ENCODE peak calls at places on chromosomes 5 and 9, in nine cellular contexts. C is tibial nerve, T is IMR-90, N is stomach, L is pancreas, B is neural progenitor cell, M is spleen, Y is Panc1, Q is prostate gland. P is an unnamed sample.

GRCh38 chr5:1557114-1557873 is 33.5 kb upstream of the LPCAT1 start:
- DNase-seq in C (no peak), T (no peak), N (no peak), L (no peak), B (no peak), M (no peak), Y (no peak), Q (no peak), P (no peak)

GRCh38 chr5:141135030-141135717 is at the start of gene PCDHB5:
- DNase-seq in C (peak; percentile 33), T (no peak), N (no peak), L (no peak), B (peak; percentile 54), M (no peak), Y (no peak), Q (no peak), P (peak; percentile 1)

GRCh38 chr5:169299146-169299545 is 1.8 kb downstream of the SLIT3 start:
- DNase-seq in C (no peak), T (no peak), N (no peak), L (no peak), B (no peak), M (no peak), Y (no peak), Q (no peak), P (no peak)

GRCh38 chr5:174323878-174324281 is 278.4 kb downstream of the NSG2 start:
- DNase-seq in C (no peak), T (peak; percentile 58), N (no peak), L (no peak), B (peak; percentile 89), M (peak; percentile 61), Y (peak; percentile 17), Q (no peak), P (peak; percentile 59)

GRCh38 chr5:80141681-80142080 is 106.5 kb downstream of the THBS4 start:
- DNase-seq in C (no peak), T (no peak), N (no peak), L (no peak), B (no peak), M (no peak), Y (no peak), Q (no peak), P (peak; percentile 5)

GRCh38 chr5:87119588-87119987 is 148.1 kb upstream of the RASA1 start:
- DNase-seq in C (no peak), T (no peak), N (no peak), L (no peak), B (no peak), M (no peak), Y (no peak), Q (no peak), P (no peak)

GRCh38 chr5:40685952-40686351 is 6.2 kb downstream of the PTGER4 start:
- DNase-seq in C (no peak), T (no peak), N (no peak), L (no peak), B (no peak), M (no peak), Y (no peak), Q (no peak), P (no peak)

GRCh38 chr5:32565143-32565542 is 20.2 kb upstream of the SUB1 start:
- DNase-seq in C (no peak), T (no peak), N (no peak), L (no peak), B (no peak), M (no peak), Y (no peak), Q (no peak), P (no peak)

GRCh38 chr9:122291458-122291857 is 26.8 kb downstream of the MRRF start:
- DNase-seq in C (no peak), T (no peak), N (no peak), L (no peak), B (no peak), M (no peak), Y (no peak), Q (no peak), P (no peak)

GRCh38 chr9:87670572-87671264 is 55.2 kb upstream of the CTSL start:
- DNase-seq in C (no peak), T (no peak), N (no peak), L (no peak), B (no peak), M (no peak), Y (no peak), Q (no peak), P (no peak)

GRCh38 chr9:23541976-23542375 is 284.1 kb downstream of the ELAVL2 start:
- DNase-seq in C (no peak), T (no peak), N (no peak), L (no peak), B (no peak), M (no peak), Y (no peak), Q (no peak), P (no peak)

DNA sequence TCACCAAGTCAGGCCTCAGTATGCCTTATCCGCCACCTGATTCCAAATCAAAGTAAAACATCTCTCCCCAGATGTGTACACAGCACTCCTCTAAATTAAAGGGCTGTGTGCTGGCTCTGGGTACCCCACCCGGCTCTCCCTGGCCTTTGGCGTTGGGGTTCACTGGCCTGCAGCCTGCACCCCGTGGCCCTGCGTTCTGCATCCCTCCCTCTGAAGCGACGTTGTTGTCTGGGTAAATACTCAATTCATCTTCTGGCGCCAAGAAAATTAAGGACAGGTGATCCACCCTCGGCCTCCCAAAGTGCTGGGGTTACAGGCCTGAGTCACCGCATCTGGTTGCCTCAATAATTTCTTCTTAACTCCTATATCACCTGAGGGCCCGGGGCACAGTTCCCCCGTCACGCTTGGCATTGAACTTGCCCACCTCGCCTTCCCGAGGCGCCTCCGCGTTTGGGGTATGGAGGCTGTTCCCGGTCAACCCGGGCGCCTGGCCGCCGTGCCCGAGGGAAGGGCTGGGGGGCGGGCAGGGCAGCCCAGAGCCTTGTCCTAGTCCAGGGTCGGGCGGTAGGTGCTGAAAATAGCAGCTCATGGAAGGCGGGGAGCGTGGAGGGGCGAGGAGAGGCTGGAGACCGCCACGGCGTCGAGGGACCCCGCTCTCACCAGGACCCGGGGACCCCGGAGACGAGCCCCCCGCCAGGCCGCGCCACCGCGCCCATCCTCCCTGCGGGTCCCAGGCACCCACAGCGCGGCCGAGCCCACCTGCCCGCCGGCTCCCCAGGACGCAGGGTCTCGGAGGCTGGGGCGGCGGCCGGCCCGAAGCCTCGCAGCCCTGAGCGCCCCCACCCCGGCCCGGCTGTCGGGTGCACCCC is 531 bp downstream of the ABO start:
- DNase-seq in C (no peak), T (no peak), N (no peak), L (no peak), B (no peak), M (no peak), Y (no peak), Q (no peak), P (no peak)
- H3K4me3 ChIP-seq in C (peak overlapping the region; percentile 66), T (no peak overlapping the region), N (peak overlapping the region; percentile 64), L (peak overlapping the region; percentile 50), B (peak overlapping the region; percentile 60), M (peak overlapping the region; percentile 40), Y (peak overlapping the region; percentile 20), Q (peak overlapping the region; percentile 60), P (no peak overlapping the region)

GRCh38 chr5:76485511-76485910 is 82.4 kb downstream of the IQGAP2 start:
- DNase-seq in C (no peak), T (no peak), N (no peak), L (no peak), B (no peak), M (no peak), Y (no peak), Q (no peak), P (no peak)

GRCh38 chr5:76479973-76480667 is 77.0 kb downstream of the IQGAP2 start:
- DNase-seq in C (no peak), T (no peak), N (peak; percentile 44), L (no peak), B (no peak), M (no peak), Y (no peak), Q (no peak), P (no peak)

GRCh38 chr5:76482961-76483360 is 79.9 kb downstream of the IQGAP2 start:
- DNase-seq in C (no peak), T (no peak), N (no peak), L (no peak), B (no peak), M (no peak), Y (no peak), Q (no peak), P (no peak)

GRCh38 chr5:76487784-76488183 is 84.7 kb downstream of the IQGAP2 start:
- DNase-seq in C (no peak), T (no peak), N (no peak), L (no peak), B (no peak), M (no peak), Y (no peak), Q (no peak), P (no peak)

GRCh38 chr5:76483433-76483832 is 80.3 kb downstream of the IQGAP2 start:
- DNase-seq in C (no peak), T (no peak), N (no peak), L (no peak), B (no peak), M (no peak), Y (no peak), Q (no peak), P (no peak)
- H3K4me3 ChIP-seq in C (no peak overlapping the region), T (no peak overlapping the region), N (no peak overlapping the region), L (no peak overlapping the region), B (no peak overlapping the region), M (no peak overlapping the region), Y (no peak overlapping the region), Q (no peak overlapping the region), P (no peak overlapping the region)

GRCh38 chr5:37496902-37497445 is 117.9 kb downstream of the WDR70 start:
- DNase-seq in C (no peak), T (no peak), N (no peak), L (no peak), B (no peak), M (no peak), Y (no peak), Q (no peak), P (no peak)
- H3K4me3 ChIP-seq in C (no peak overlapping the region), T (no peak overlapping the region), N (no peak overlapping the region), L (no peak overlapping the region), B (no peak overlapping the region), M (no peak overlapping the region), Y (no peak overlapping the region), Q (no peak overlapping the region), P (no peak overlapping the region)

GRCh38 chr9:109118802-109119438 is 827 bp downstream of the TMEM245 start:
- DNase-seq in C (no peak), T (peak; percentile 15), N (no peak), L (no peak), B (peak; percentile 67), M (no peak), Y (no peak), Q (no peak), P (no peak)

GRCh38 chr9:109115931-109116541 is 3.7 kb downstream of the TMEM245 start:
- DNase-seq in C (no peak), T (no peak), N (peak; percentile 72), L (no peak), B (no peak), M (no peak), Y (no peak), Q (no peak), P (no peak)

GRCh38 chr9:109119439-109120203 is at the start of gene TMEM245:
- DNase-seq in C (peak; percentile 92), T (peak; percentile 100), N (peak; percentile 96), L (peak; percentile 96), B (peak; percentile 98), M (peak; percentile 97), Y (peak; percentile 86), Q (peak; percentile 96), P (peak; percentile 100)

GRCh38 chr9:109120204-109120789 is 550 bp upstream of the TMEM245 start:
- DNase-seq in C (no peak), T (no peak), N (no peak), L (no peak), B (no peak), M (no peak), Y (no peak), Q (no peak), P (no peak)

GRCh38 chr9:109117856-109118801 is 1.6 kb downstream of the TMEM245 start:
- DNase-seq in C (no peak), T (peak; percentile 89), N (no peak), L (no peak), B (peak; percentile 61), M (no peak), Y (no peak), Q (no peak), P (peak; percentile 96)
- H3K4me3 ChIP-seq in C (peak overlapping the region; percentile 96), T (peak overlapping the region; percentile 84), N (peak overlapping the region; percentile 98), L (peak overlapping the region; percentile 97), B (peak overlapping the region; percentile 87), M (peak overlapping the region; percentile 76), Y (peak overlapping the region; percentile 79), Q (peak overlapping the region; percentile 68), P (peak overlapping the region; percentile 91)